ENCODE peak calls at places on chromosomes 1 and 21, in seven cellular contexts. L, S, X, M, I, A and E are unnamed samples.

GRCh38 chr1:37850352-37850955 is 8.9 kb downstream of the MTF1 start:
- DNase-seq in L (no peak), S (no peak), X (no peak), M (no peak), I (no peak), A (no peak), E (no peak)

GRCh38 chr1:41545996-41546938 is 61.8 kb upstream of the EDN2 start:
- DNase-seq in L (no peak), S (no peak), X (no peak), M (no peak), I (no peak), A (no peak), E (no peak)

GRCh38 chr1:156488566-156489165 is 11.9 kb downstream of the MEF2D start:
- DNase-seq in L (no peak), S (no peak), X (no peak), M (no peak), I (no peak), A (no peak), E (no peak)

GRCh38 chr1:38000529-38001453 is 4.5 kb downstream of the FHL3 start:
- DNase-seq in L (peak), S (peak), X (no peak), M (no peak), I (peak), A (peak), E (no peak)

GRCh38 chr1:224769987-224770693 is 154.0 kb downstream of the CNIH3 start:
- DNase-seq in L (no peak), S (no peak), X (no peak), M (no peak), I (peak), A (no peak), E (no peak)

GRCh38 chr1:246497331-246497915 is 9.7 kb downstream of the SMYD3 start:
- DNase-seq in L (peak), S (peak), X (peak), M (no peak), I (peak), A (no peak), E (peak)

GRCh38 chr1:39407889-39408640 is 83.4 kb upstream of the BMP8A start:
- DNase-seq in L (no peak), S (no peak), X (no peak), M (no peak), I (peak), A (no peak), E (no peak)

GRCh38 chr1:243487649-243488227 is 231.9 kb downstream of the SDCCAG8 start:
- DNase-seq in L (peak), S (no peak), X (peak), M (no peak), I (no peak), A (no peak), E (no peak)

GRCh38 chr1:214044438-214045214 is 56.9 kb downstream of the PROX1 start:
- DNase-seq in L (no peak), S (no peak), X (no peak), M (no peak), I (peak), A (no peak), E (no peak)

GRCh38 chr1:144101397-144102050 is 129.7 kb upstream of the FAM72C start:
- DNase-seq in L (no peak), S (no peak), X (no peak), M (no peak), I (no peak), A (peak), E (peak)

GRCh38 chr1:15690317-15690716 is 6.2 kb downstream of the PLEKHM2 start:
- DNase-seq in L (no peak), S (no peak), X (no peak), M (no peak), I (no peak), A (no peak), E (no peak)

GRCh38 chr21:45404726-45405270 is at the start of gene COL18A1:
- DNase-seq in L (peak), S (peak), X (no peak), M (no peak), I (no peak), A (peak), E (peak)

GRCh38 chr1:20390589-20391331 is 95.2 kb downstream of the CAMK2N1 start:
- DNase-seq in L (no peak), S (no peak), X (no peak), M (no peak), I (no peak), A (no peak), E (no peak)

GRCh38 chr1:10897981-10898728 is 101.7 kb upstream of the CASZ1 start:
- DNase-seq in L (no peak), S (no peak), X (no peak), M (no peak), I (no peak), A (no peak), E (no peak)

GRCh38 chr1:163082971-163083370 is 13.8 kb downstream of the RGS4 start:
- DNase-seq in L (no peak), S (no peak), X (no peak), M (no peak), I (no peak), A (no peak), E (no peak)

GRCh38 chr1:204013052-204013451 is 59.9 kb upstream of the SOX13 start:
- DNase-seq in L (no peak), S (no peak), X (no peak), M (no peak), I (no peak), A (no peak), E (no peak)

GRCh38 chr1:12085643-12086260 is 22.6 kb downstream of the TNFRSF8 start:
- DNase-seq in L (peak), S (no peak), X (no peak), M (no peak), I (no peak), A (no peak), E (no peak)

GRCh38 chr1:170670751-170671628 is 7.1 kb downstream of the PRRX1 start:
- DNase-seq in L (peak), S (peak), X (no peak), M (no peak), I (no peak), A (peak), E (no peak)

GRCh38 chr1:2091611-2092604 is 41.7 kb downstream of the PRKCZ start:
- DNase-seq in L (peak), S (no peak), X (no peak), M (no peak), I (peak), A (peak), E (no peak)

GRCh38 chr1:61050541-61051454 is 31.6 kb upstream of the NFIA start:
- DNase-seq in L (peak), S (peak), X (no peak), M (no peak), I (no peak), A (peak), E (peak)

GRCh38 chr1:16006552-16007485 is 2.8 kb downstream of the SRARP start:
- DNase-seq in L (peak), S (no peak), X (peak), M (peak), I (peak), A (no peak), E (peak)

GRCh38 chr1:115409853-115410150 is 71.8 kb upstream of the NGF start:
- DNase-seq in L (no peak), S (no peak), X (no peak), M (no peak), I (no peak), A (no peak), E (no peak)

GRCh38 chr1:203765029-203765837 is at the start of gene LAX1:
- DNase-seq in L (no peak), S (no peak), X (no peak), M (peak), I (no peak), A (no peak), E (no peak)

GRCh38 chr1:42736152-42736551 is 3.9 kb downstream of the CLDN19 start:
- DNase-seq in L (peak), S (peak), X (no peak), M (no peak), I (peak), A (no peak), E (no peak)

GRCh38 chr1:21229246-21230000 is 52.7 kb upstream of the EIF4G3 start:
- DNase-seq in L (no peak), S (no peak), X (no peak), M (no peak), I (no peak), A (no peak), E (no peak)

GRCh38 chr1:44819594-44820327 is 11.4 kb downstream of the BTBD19 start:
- DNase-seq in L (peak), S (peak), X (peak), M (peak), I (peak), A (peak), E (peak)

GRCh38 chr1:218829143-218829542 is 344.5 kb upstream of the LYPLAL1 start:
- DNase-seq in L (no peak), S (no peak), X (no peak), M (no peak), I (no peak), A (no peak), E (no peak)

GRCh38 chr1:165600793-165601192 is 30.2 kb upstream of the MGST3 start:
- DNase-seq in L (no peak), S (no peak), X (no peak), M (no peak), I (no peak), A (no peak), E (no peak)

GRCh38 chr1:165597883-165598675 is 33.0 kb upstream of the MGST3 start:
- DNase-seq in L (peak), S (peak), X (peak), M (peak), I (peak), A (peak), E (peak)

GRCh38 chr1:165595561-165595960 is 35.5 kb upstream of the MGST3 start:
- DNase-seq in L (no peak), S (no peak), X (no peak), M (no peak), I (no peak), A (no peak), E (no peak)

GRCh38 chr1:165603810-165604209 is 27.2 kb upstream of the MGST3 start:
- DNase-seq in L (no peak), S (no peak), X (no peak), M (no peak), I (no peak), A (no peak), E (no peak)

GRCh38 chr1:165598676-165599059 is 32.4 kb upstream of the MGST3 start:
- DNase-seq in L (no peak), S (no peak), X (no peak), M (no peak), I (no peak), A (no peak), E (no peak)
- TF ChIP-seq JUND in L (no peak), S (no peak), X (no peak), M (no peak), I (no peak), A (no peak), E (no peak)

DNA sequence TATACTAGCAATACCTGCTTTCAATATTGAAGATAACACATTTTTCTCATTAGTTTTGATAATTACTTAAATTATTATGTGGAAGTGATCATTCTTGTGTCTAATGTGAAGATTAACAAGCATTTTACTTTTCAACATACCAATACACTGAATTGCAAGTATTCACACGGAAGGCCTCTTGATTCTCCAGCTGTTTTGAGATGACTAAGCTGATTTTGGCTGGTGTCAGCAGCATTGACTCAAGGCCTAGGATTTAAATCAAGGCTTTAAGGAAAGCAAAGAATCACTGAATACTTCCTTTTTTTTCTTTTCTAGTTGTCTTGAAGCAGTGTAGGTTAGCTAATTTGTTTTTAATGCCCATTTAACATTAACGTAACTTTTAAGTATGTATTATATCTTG is 373.7 kb downstream of the SRGAP2C start:
- DNase-seq in L (no peak), S (no peak), X (no peak), M (no peak), I (no peak), A (no peak), E (no peak)
- TF ChIP-seq JUND in L (no peak), S (no peak), X (no peak), M (no peak), I (no peak), A (no peak), E (no peak)

GRCh38 chr1:55844322-55844721 is 629.2 kb upstream of the USP24 start:
- DNase-seq in L (no peak), S (no peak), X (no peak), M (no peak), I (no peak), A (no peak), E (no peak)

DNA sequence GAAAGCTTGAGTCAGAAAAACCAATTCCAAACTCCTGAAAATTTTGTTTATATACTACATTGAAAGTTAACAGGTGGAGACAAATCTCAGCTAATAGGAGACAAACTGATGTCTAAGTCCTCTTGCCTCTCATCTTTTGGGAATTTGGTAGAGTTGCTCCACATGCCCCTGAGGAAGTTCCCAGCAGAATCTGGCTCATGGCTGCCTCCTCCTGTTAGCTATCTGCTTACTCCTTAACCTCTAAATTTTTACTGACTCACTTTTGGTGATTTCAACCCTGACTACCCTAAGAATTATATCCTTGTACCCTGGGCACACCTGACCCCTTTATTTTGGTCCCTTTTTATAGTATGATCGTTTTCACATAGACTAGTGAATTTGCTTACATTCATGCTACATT is 633.7 kb upstream of the USP24 start:
- DNase-seq in L (no peak), S (no peak), X (no peak), M (no peak), I (no peak), A (no peak), E (no peak)
- TF ChIP-seq JUND in L (no peak), S (no peak), X (no peak), M (no peak), I (no peak), A (no peak), E (no peak)

GRCh38 chr1:234961468-234962339 is 166.9 kb downstream of the TOMM20 start:
- DNase-seq in L (no peak), S (no peak), X (no peak), M (no peak), I (no peak), A (no peak), E (no peak)
- TF ChIP-seq JUND in L (no peak), S (no peak), X (no peak), M (no peak), I (no peak), A (no peak), E (no peak)

DNA sequence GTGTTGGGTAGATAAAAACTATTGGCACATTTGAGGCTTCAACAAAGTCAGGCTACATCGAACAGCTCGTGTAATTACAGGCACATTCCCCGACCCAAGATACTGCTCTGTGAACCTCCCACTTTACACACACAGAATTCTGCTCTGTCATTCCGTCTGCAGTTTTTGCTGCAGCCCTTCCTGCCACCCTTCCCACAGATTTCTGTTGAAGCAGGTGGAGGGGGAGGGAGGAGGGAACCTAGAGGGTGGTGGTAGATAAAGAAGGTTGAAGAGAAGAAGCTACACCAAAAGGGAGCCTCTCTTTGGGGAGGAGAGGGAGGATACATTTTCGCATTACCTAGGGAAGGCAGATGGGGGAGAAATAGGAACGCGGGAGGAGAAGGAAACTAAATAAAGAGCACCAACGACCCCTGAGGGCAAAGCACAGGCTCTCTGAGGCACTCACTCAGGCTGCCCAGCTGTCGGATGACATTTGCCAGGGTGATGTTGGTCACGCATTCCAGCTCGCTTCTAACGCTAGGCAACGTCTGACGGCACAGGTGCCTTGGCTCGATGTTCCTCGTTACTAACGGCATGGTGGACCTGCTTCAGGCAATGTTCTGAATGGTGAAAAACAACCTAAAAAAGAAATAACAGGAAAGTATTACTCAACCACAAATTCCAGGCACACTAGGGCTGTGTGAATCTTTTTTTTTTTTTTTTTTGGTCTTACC is 36.0 kb downstream of the GPR3 start:
- DNase-seq in L (peak), S (peak), X (no peak), M (no peak), I (no peak), A (no peak), E (no peak)
- TF ChIP-seq JUND in L (peak), S (no peak), X (no peak), M (no peak), I (no peak), A (no peak), E (no peak)

GRCh38 chr1:52268372-52268771 is 97.6 kb downstream of the CC2D1B start:
- DNase-seq in L (no peak), S (no peak), X (no peak), M (no peak), I (no peak), A (no peak), E (no peak)
- TF ChIP-seq JUND in L (no peak), S (no peak), X (no peak), M (no peak), I (no peak), A (no peak), E (no peak)